ENCODE peak calls at places on chromosomes 13 and 19, in six cellular contexts. A is osteocyte; M is endodermal cell; K is WTC11; Z is ovary; S is CD8-positive, alpha-beta T cell. D is an unnamed sample.
A peak's percentile ranks its signal among the peaks of the same experiment; 100 is the strongest.

GRCh38 chr19:51044327-51044726 is 9.5 kb upstream of the KLK12 start:
- DNase-seq in A (no peak), M (no peak), K (no peak), Z (peak; percentile 57), S (no peak), D (no peak)

GRCh38 chr13:99572131-99572530 is 70.9 kb downstream of the TM9SF2 start:
- DNase-seq in A (no peak), M (no peak), K (no peak), Z (no peak), S (no peak), D (no peak)

GRCh38 chr13:50213526-50213925 is 198.3 kb downstream of the KCNRG start:
- DNase-seq in A (no peak), M (no peak), K (no peak), Z (no peak), S (no peak), D (no peak)

GRCh38 chr13:51919531-51919930 is 57.8 kb downstream of the CCDC70 start:
- DNase-seq in A (no peak), M (no peak), K (no peak), Z (no peak), S (no peak), D (no peak)

GRCh38 chr13:36421447-36421846 is 10.8 kb upstream of the CCNA1 start:
- DNase-seq in A (no peak), M (no peak), K (no peak), Z (no peak), S (no peak), D (no peak)

GRCh38 chr13:101751488-101751887 is 299.0 kb downstream of the ITGBL1 start:
- DNase-seq in A (no peak), M (no peak), K (no peak), Z (no peak), S (no peak), D (no peak)

GRCh38 chr19:16366433-16367268 is 42.0 kb downstream of the KLF2 start:
- DNase-seq in A (no peak), M (no peak), K (no peak), Z (peak; percentile 44), S (peak; percentile 49), D (no peak)

GRCh38 chr13:100668408-100668807 is 6.2 kb downstream of the TMTC4 start:
- DNase-seq in A (no peak), M (no peak), K (no peak), Z (no peak), S (no peak), D (no peak)

GRCh38 chr13:112720251-112720650 is 30.4 kb downstream of the ATP11A start:
- DNase-seq in A (no peak), M (no peak), K (no peak), Z (peak; percentile 34), S (no peak), D (no peak)

GRCh38 chr19:57240311-57241090 is at the start of gene ZNF805:
- DNase-seq in A (peak; percentile 96), M (peak; percentile 98), K (peak; percentile 97), Z (peak; percentile 97), S (peak; percentile 97), D (peak; percentile 86)

GRCh38 chr19:3881272-3882040 is 971 bp downstream of the ATCAY start:
- DNase-seq in A (no peak), M (peak; percentile 73), K (peak; percentile 34), Z (no peak), S (no peak), D (no peak)

GRCh38 chr13:94065741-94066140 is 413.7 kb downstream of the DCT start:
- DNase-seq in A (no peak), M (no peak), K (no peak), Z (no peak), S (no peak), D (no peak)

GRCh38 chr19:41700381-41701195 is 7.8 kb upstream of the CEACAM5 start:
- DNase-seq in A (peak; percentile 59), M (peak; percentile 29), K (no peak), Z (no peak), S (no peak), D (no peak)

GRCh38 chr19:16252459-16253205 is 54.9 kb downstream of the AP1M1 start:
- DNase-seq in A (no peak), M (no peak), K (no peak), Z (no peak), S (no peak), D (no peak)

GRCh38 chr19:30757836-30758617 is 385.8 kb downstream of the ZNF536 start:
- DNase-seq in A (no peak), M (no peak), K (no peak), Z (no peak), S (no peak), D (no peak)

GRCh38 chr13:61316647-61317046 is 99.0 kb downstream of the PCDH20 start:
- DNase-seq in A (no peak), M (peak; percentile 65), K (peak; percentile 19), Z (no peak), S (no peak), D (no peak)

GRCh38 chr13:21676611-21677021 is 5.7 kb downstream of the FGF9 start:
- DNase-seq in A (no peak), M (peak; percentile 90), K (peak; percentile 77), Z (no peak), S (peak; percentile 22), D (peak; percentile 45)

GRCh38 chr19:6811906-6812305 is 39.4 kb downstream of the VAV1 start:
- DNase-seq in A (no peak), M (peak; percentile 59), K (no peak), Z (no peak), S (no peak), D (no peak)

GRCh38 chr13:39825886-39826285 is 170.4 kb downstream of the COG6 start:
- DNase-seq in A (no peak), M (no peak), K (no peak), Z (no peak), S (no peak), D (no peak)

GRCh38 chr19:39544920-39545319 is 5.0 kb upstream of the EID2 start:
- DNase-seq in A (peak; percentile 1), M (no peak), K (no peak), Z (no peak), S (no peak), D (no peak)

GRCh38 chr13:113544896-113545295 is 39.7 kb upstream of the TFDP1 start:
- DNase-seq in A (no peak), M (no peak), K (no peak), Z (peak; percentile 20), S (no peak), D (no peak)

GRCh38 chr19:17865364-17866311 is 5.9 kb downstream of the RPL18A start:
- DNase-seq in A (no peak), M (peak; percentile 78), K (no peak), Z (no peak), S (no peak), D (no peak)

GRCh38 chr19:14337510-14337909 is 43.7 kb upstream of the ADGRE5 start:
- DNase-seq in A (no peak), M (peak; percentile 91), K (peak; percentile 82), Z (peak; percentile 37), S (no peak), D (no peak)

GRCh38 chr19:45467115-45467455 is 711 bp upstream of the FOSB start:
- DNase-seq in A (no peak), M (no peak), K (no peak), Z (no peak), S (no peak), D (no peak)
- TF ChIP-seq CTCF in A (no peak), M (no peak), K (no peak), Z (peak; percentile 5), S (no peak), D (no peak)

DNA sequence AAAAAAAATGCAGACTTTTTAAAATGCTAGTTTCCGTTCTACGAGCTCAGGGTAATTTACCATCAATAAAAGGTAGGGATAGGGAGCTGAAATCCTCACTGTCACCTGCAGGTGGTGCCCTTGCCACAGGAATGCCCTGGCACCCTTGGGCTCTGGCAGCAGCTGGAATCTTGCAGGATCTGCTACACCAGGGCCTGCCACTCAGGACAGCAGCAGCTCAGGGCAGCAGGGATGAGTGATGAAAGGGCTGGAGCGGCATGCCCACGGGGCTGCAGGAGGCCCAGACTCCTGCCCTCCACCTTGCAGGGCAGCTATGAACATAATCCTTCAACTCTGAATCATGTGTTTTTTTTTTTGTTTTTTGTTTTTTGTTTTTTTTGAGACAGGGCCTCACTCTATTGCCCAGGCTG is 54.0 kb downstream of the GNG7 start:
- DNase-seq in A (peak; percentile 92), M (peak; percentile 93), K (peak; percentile 88), Z (peak; percentile 84), S (peak; percentile 77), D (peak; percentile 84)
- TF ChIP-seq CTCF in A (peak; percentile 88), M (peak; percentile 97), K (peak; percentile 94), Z (peak; percentile 85), S (peak; percentile 97), D (peak; percentile 87)

GRCh38 chr13:20129076-20129475 is 31.8 kb downstream of the GJA3 start:
- DNase-seq in A (no peak), M (no peak), K (no peak), Z (no peak), S (no peak), D (no peak)

GRCh38 chr13:20127263-20127562 is 33.6 kb downstream of the GJA3 start:
- DNase-seq in A (no peak), M (no peak), K (no peak), Z (no peak), S (no peak), D (no peak)

GRCh38 chr13:20128459-20128927 is 32.4 kb downstream of the GJA3 start:
- DNase-seq in A (no peak), M (peak; percentile 72), K (peak; percentile 41), Z (no peak), S (no peak), D (no peak)

GRCh38 chr13:20126460-20127262 is 34.2 kb downstream of the GJA3 start:
- DNase-seq in A (no peak), M (no peak), K (no peak), Z (no peak), S (no peak), D (no peak)

GRCh38 chr13:20127563-20128458 is 33.0 kb downstream of the GJA3 start:
- DNase-seq in A (no peak), M (peak; percentile 87), K (peak; percentile 64), Z (peak; percentile 74), S (peak; percentile 35), D (peak; percentile 51)
- TF ChIP-seq CTCF in A (peak; percentile 62), M (peak; percentile 67), K (no peak), Z (peak; percentile 41), S (peak; percentile 19), D (no peak)

GRCh38 chr19:11551603-11552235 is 7.3 kb downstream of the ELOF1 start:
- DNase-seq in A (no peak), M (peak; percentile 88), K (peak; percentile 73), Z (peak; percentile 83), S (no peak), D (peak; percentile 44)
- TF ChIP-seq CTCF in A (peak; percentile 45), M (peak; percentile 77), K (peak; percentile 35), Z (no peak), S (no peak), D (peak; percentile 19)

GRCh38 chr19:5131031-5131865 is 162.3 kb downstream of the KDM4B start:
- DNase-seq in A (no peak), M (peak; percentile 69), K (peak; percentile 38), Z (no peak), S (no peak), D (no peak)
- TF ChIP-seq CTCF in A (no peak), M (peak; percentile 28), K (no peak), Z (no peak), S (no peak), D (no peak)

GRCh38 chr19:24159707-24160106 is 72.7 kb downstream of the ZNF254 start:
- DNase-seq in A (no peak), M (peak; percentile 37), K (no peak), Z (no peak), S (no peak), D (no peak)
- TF ChIP-seq CTCF in A (peak; percentile 23), M (peak; percentile 71), K (no peak), Z (no peak), S (no peak), D (no peak)

D was measured in endothelial cell.